ENCODE peak calls at places on chromosomes 12 and 14, in nine cellular contexts. U, X, M, T, P, N, F, C and B are unnamed samples.

GRCh38 chr14:36238666-36239363 is 62.3 kb upstream of the PTCSC3 start:
- DNase-seq in X (no peak), U (peak), N (peak), M (no peak), C (no peak), P (no peak), T (no peak), F (no peak), B (peak)

GRCh38 chr14:67285876-67286452 is 44.7 kb downstream of the PALS1 start:
- DNase-seq in T (no peak), C (peak), N (peak), P (no peak), U (peak), F (no peak), X (peak), M (no peak), B (no peak)

GRCh38 chr12:92505373-92506340 is 197.1 kb upstream of the PLEKHG7 start:
- DNase-seq in U (peak), X (no peak), F (peak), M (peak), C (no peak), N (peak), P (peak), T (peak), B (peak)

GRCh38 chr12:28130625-28131598 is 59.3 kb upstream of the CCDC91 start:
- DNase-seq in M (no peak), F (no peak), N (peak), P (no peak), U (peak), T (no peak), X (no peak), C (no peak), B (peak)

GRCh38 chr12:2958432-2959193 is 584 bp upstream of the TEAD4 start:
- DNase-seq in F (no peak), N (peak), C (peak), P (no peak), U (peak), M (peak), T (peak), X (peak), B (peak)

GRCh38 chr12:32051511-32052299 is 54.9 kb upstream of the BICD1 start:
- DNase-seq in C (peak), M (no peak), T (no peak), U (peak), P (no peak), X (no peak), F (peak), N (peak), B (peak)

GRCh38 chr12:46005151-46005797 is 14.9 kb upstream of the SCAF11 start:
- DNase-seq in M (no peak), U (peak), P (no peak), F (no peak), C (no peak), N (peak), X (no peak), T (no peak), B (no peak)

GRCh38 chr12:40711121-40711520 is 18.9 kb downstream of the CNTN1 start:
- DNase-seq in N (no peak), T (no peak), M (no peak), X (no peak), F (no peak), U (no peak), C (no peak), P (no peak), B (no peak)

GRCh38 chr14:50062438-50063039 is 53.8 kb downstream of the VCPKMT start:
- DNase-seq in F (no peak), X (no peak), P (peak), C (peak), U (peak), T (no peak), N (peak), M (peak), B (no peak)

GRCh38 chr14:50344116-50344775 is 32.1 kb downstream of the DMAC2L start:
- DNase-seq in C (no peak), M (no peak), X (no peak), N (no peak), T (no peak), P (peak), F (no peak), U (no peak), B (no peak)

GRCh38 chr12:100779191-100779590 is 15.4 kb upstream of the ANO4 start:
- DNase-seq in F (no peak), M (no peak), T (no peak), C (no peak), X (no peak), N (no peak), P (no peak), U (peak), B (no peak)

GRCh38 chr12:31390991-31391390 is 65.0 kb upstream of the SINHCAF start:
- DNase-seq in M (no peak), N (peak), X (no peak), P (no peak), U (no peak), T (no peak), F (no peak), C (no peak), B (peak)